ENCODE peak calls at places on chromosomes 13 and 19, in four cellular contexts. One of them, this sample, is unnamed. For H3K9me3, the result is how much of the 10 kb centered on the place peaks cover.

GRCh38 chr13:111485491-111486250 is 165.2 kb downstream of the TEX29 start:
- DNase-seq in trophoblast cell: no peak
- DNase-seq in MM.1S: no peak
- DNase-seq in OCI-LY7: no peak
- DNase-seq in this sample: no peak

GRCh38 chr19:51097166-51097736 is 11.0 kb downstream of the CTU1 start:
- DNase-seq in OCI-LY7: peak
- DNase-seq in MM.1S: peak
- DNase-seq in trophoblast cell: no peak
- DNase-seq in this sample: peak

GRCh38 chr19:47644199-47644598 is 35.3 kb downstream of the BICRA start:
- DNase-seq in trophoblast cell: no peak
- DNase-seq in OCI-LY7: no peak
- DNase-seq in MM.1S: no peak
- DNase-seq in this sample: no peak

GRCh38 chr13:97257800-97258799 is 36.0 kb downstream of the MBNL2 start:
- DNase-seq in OCI-LY7: no peak
- DNase-seq in trophoblast cell: peak
- DNase-seq in MM.1S: peak
- DNase-seq in this sample: peak

GRCh38 chr13:62510906-62511655 is 1095.4 kb upstream of the PCDH20 start:
- DNase-seq in trophoblast cell: no peak
- DNase-seq in MM.1S: peak
- DNase-seq in OCI-LY7: no peak
- DNase-seq in this sample: no peak

GRCh38 chr19:21587117-21587461 is 81.7 kb downstream of the ZNF429 start:
- DNase-seq in trophoblast cell: no peak
- DNase-seq in MM.1S: no peak
- DNase-seq in OCI-LY7: no peak
- DNase-seq in this sample: no peak

GRCh38 chr19:17121736-17122293 is 46.2 kb downstream of the MYO9B start:
- DNase-seq in MM.1S: no peak
- DNase-seq in trophoblast cell: peak
- DNase-seq in OCI-LY7: no peak
- DNase-seq in this sample: no peak

GRCh38 chr19:18460313-18460712 is 22.4 kb upstream of the ISYNA1 start:
- DNase-seq in MM.1S: no peak
- DNase-seq in trophoblast cell: peak
- DNase-seq in OCI-LY7: no peak
- DNase-seq in this sample: no peak

GRCh38 chr13:31797154-31797775 is 57.9 kb downstream of the RXFP2 start:
- DNase-seq in MM.1S: no peak
- DNase-seq in trophoblast cell: no peak
- DNase-seq in OCI-LY7: no peak
- DNase-seq in this sample: no peak

GRCh38 chr19:8149261-8150094 is at the start of gene FBN3:
- DNase-seq in trophoblast cell: no peak
- DNase-seq in OCI-LY7: no peak
- DNase-seq in MM.1S: no peak
- DNase-seq in this sample: no peak

GRCh38 chr13:37488682-37489081 is 109.9 kb downstream of the POSTN start:
- DNase-seq in MM.1S: no peak
- DNase-seq in trophoblast cell: no peak
- DNase-seq in OCI-LY7: no peak
- DNase-seq in this sample: no peak

GRCh38 chr13:77514336-77514726 is 21.2 kb upstream of the SCEL start:
- DNase-seq in trophoblast cell: no peak
- DNase-seq in OCI-LY7: no peak
- DNase-seq in MM.1S: peak
- DNase-seq in this sample: no peak

GRCh38 chr19:15613338-15613737 is 1.7 kb upstream of the CYP4F8 start:
- DNase-seq in OCI-LY7: no peak
- DNase-seq in trophoblast cell: no peak
- DNase-seq in MM.1S: no peak
- DNase-seq in this sample: no peak

GRCh38 chr13:80901111-80902014 is 560.4 kb upstream of the SPRY2 start:
- DNase-seq in OCI-LY7: no peak
- DNase-seq in trophoblast cell: no peak
- DNase-seq in MM.1S: no peak
- DNase-seq in this sample: no peak

GRCh38 chr19:6108721-6109633 is 1.3 kb downstream of the RFX2 start:
- DNase-seq in trophoblast cell: peak
- DNase-seq in MM.1S: no peak
- DNase-seq in OCI-LY7: peak
- DNase-seq in this sample: no peak

GRCh38 chr13:45851171-45851889 is at the start of gene SIAH3:
- DNase-seq in OCI-LY7: no peak
- DNase-seq in MM.1S: no peak
- DNase-seq in trophoblast cell: no peak
- DNase-seq in this sample: no peak

GRCh38 chr13:107124129-107124718 is 556.3 kb upstream of the ARGLU1 start:
- DNase-seq in trophoblast cell: no peak
- DNase-seq in MM.1S: peak
- DNase-seq in OCI-LY7: peak
- DNase-seq in this sample: no peak

GRCh38 chr13:21138561-21138960 is 37.8 kb downstream of the SKA3 start:
- DNase-seq in trophoblast cell: no peak
- DNase-seq in MM.1S: no peak
- DNase-seq in OCI-LY7: no peak
- DNase-seq in this sample: no peak

GRCh38 chr13:19155321-19155861 is 26.2 kb downstream of the TUBA3C start:
- DNase-seq in OCI-LY7: no peak
- DNase-seq in trophoblast cell: no peak
- DNase-seq in MM.1S: peak
- DNase-seq in this sample: no peak

GRCh38 chr13:19152403-19152802 is 29.2 kb downstream of the TUBA3C start:
- DNase-seq in MM.1S: no peak
- DNase-seq in trophoblast cell: no peak
- DNase-seq in OCI-LY7: no peak
- DNase-seq in this sample: no peak

GRCh38 chr13:19151581-19152263 is 29.9 kb downstream of the TUBA3C start:
- DNase-seq in MM.1S: no peak
- DNase-seq in OCI-LY7: no peak
- DNase-seq in trophoblast cell: no peak
- DNase-seq in this sample: no peak

GRCh38 chr13:19154843-19155242 is 26.8 kb downstream of the TUBA3C start:
- DNase-seq in MM.1S: no peak
- DNase-seq in trophoblast cell: no peak
- DNase-seq in OCI-LY7: no peak
- DNase-seq in this sample: no peak

DNA sequence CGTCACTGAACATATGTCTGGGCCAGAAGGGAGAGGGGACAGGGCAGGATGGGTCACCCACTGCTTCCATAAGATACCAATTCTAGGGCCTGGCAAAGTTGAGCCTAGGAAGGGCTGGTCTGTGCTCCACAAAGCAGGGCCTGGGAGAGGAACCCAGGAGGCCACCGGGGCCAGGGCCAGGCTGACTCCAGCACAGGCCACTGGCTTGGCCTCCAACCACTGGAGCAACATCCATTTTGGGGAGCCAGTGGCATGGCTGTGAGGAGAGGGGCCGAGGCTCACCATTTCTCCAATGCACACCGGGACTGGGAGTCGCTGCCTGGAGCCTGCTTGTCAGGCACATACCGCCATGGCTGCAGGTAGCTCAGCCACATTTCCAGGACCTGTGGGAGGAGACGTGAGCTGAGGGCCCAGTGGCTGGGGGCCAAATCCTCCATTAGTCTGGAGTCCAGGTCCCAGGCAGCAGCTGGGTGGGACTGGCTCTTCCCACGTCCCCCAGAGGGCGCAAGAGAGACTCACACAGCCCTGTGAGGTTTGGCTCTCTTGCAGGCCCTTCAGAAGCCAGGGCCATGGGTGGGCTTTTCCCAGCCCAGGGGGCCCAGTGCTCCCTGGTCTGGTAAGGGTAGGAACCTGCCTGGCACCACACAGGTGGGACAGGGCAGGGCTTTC is 27.7 kb downstream of the TUBA3C start:
- DNase-seq in trophoblast cell: peak
- DNase-seq in MM.1S: no peak
- DNase-seq in OCI-LY7: no peak
- DNase-seq in this sample: no peak
- H3K9me3 ChIP-seq in trophoblast cell: half or more
- H3K9me3 ChIP-seq in MM.1S: under half
- H3K9me3 ChIP-seq in OCI-LY7: under half
- H3K9me3 ChIP-seq in this sample: under half

DNA sequence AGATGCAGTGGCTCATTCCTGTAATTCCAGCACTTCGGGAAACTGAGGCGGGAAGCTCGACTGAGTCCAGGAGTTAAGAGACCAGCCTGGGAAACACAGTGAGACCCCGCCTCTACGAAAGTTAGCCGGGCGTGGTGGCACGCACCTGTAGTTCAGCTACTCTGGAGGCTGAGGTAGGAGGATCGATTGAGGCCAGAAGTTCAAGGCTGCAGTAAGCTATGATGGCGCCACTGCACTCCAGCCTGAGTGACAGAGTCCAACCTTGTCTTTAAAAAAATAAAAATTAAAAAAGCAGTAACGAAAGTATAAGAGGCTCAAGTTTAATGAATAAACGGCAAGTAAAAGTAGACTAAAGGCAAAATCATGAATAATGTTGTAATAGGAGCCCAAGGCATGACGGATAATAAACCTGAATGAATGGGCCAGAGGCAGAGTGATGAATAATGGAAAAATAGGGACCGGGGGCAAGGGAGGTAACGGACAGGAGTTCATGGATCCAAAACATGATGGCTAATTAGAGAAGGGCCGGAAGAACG is 1.2 kb upstream of the TOMM40 start:
- DNase-seq in OCI-LY7: no peak
- DNase-seq in trophoblast cell: no peak
- DNase-seq in MM.1S: no peak
- DNase-seq in this sample: no peak
- H3K4me2 ChIP-seq in OCI-LY7: peak
- H3K4me2 ChIP-seq in trophoblast cell: peak
- H3K4me2 ChIP-seq in MM.1S: peak
- H3K4me2 ChIP-seq in this sample: peak

GRCh38 chr19:45826934-45827333 is 11.8 kb upstream of the RSPH6A start:
- DNase-seq in trophoblast cell: no peak
- DNase-seq in MM.1S: no peak
- DNase-seq in OCI-LY7: no peak
- DNase-seq in this sample: no peak

GRCh38 chr19:45824041-45824471 is 8.9 kb upstream of the RSPH6A start:
- DNase-seq in MM.1S: no peak
- DNase-seq in trophoblast cell: no peak
- DNase-seq in OCI-LY7: no peak
- DNase-seq in this sample: peak

GRCh38 chr19:45825917-45826893 is 11.1 kb upstream of the RSPH6A start:
- DNase-seq in trophoblast cell: no peak
- DNase-seq in OCI-LY7: no peak
- DNase-seq in MM.1S: no peak
- DNase-seq in this sample: no peak

GRCh38 chr19:45824531-45825262 is 9.6 kb upstream of the RSPH6A start:
- DNase-seq in trophoblast cell: no peak
- DNase-seq in OCI-LY7: no peak
- DNase-seq in MM.1S: no peak
- DNase-seq in this sample: no peak

DNA sequence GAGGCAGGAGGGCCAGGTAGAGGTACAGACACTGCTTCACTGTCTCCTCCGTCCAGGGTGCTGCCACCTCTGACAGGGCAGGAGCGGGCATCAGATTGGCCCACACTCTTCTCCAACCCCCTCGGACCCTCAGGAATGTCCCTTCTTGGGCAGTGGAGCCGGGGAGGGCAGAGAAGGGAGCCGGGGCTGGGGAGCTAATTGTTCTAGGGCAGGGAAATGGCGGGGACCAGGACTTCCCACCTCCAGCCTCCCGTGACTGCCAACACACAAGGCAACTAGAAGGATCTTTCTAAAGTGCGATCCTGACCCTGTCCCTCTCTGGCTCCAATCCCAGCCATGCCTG is 10.1 kb upstream of the RSPH6A start:
- DNase-seq in trophoblast cell: no peak
- DNase-seq in OCI-LY7: no peak
- DNase-seq in MM.1S: no peak
- DNase-seq in this sample: no peak
- H3K9me3 ChIP-seq in trophoblast cell: under half
- H3K9me3 ChIP-seq in OCI-LY7: under half
- H3K9me3 ChIP-seq in MM.1S: under half
- H3K9me3 ChIP-seq in this sample: under half

DNA sequence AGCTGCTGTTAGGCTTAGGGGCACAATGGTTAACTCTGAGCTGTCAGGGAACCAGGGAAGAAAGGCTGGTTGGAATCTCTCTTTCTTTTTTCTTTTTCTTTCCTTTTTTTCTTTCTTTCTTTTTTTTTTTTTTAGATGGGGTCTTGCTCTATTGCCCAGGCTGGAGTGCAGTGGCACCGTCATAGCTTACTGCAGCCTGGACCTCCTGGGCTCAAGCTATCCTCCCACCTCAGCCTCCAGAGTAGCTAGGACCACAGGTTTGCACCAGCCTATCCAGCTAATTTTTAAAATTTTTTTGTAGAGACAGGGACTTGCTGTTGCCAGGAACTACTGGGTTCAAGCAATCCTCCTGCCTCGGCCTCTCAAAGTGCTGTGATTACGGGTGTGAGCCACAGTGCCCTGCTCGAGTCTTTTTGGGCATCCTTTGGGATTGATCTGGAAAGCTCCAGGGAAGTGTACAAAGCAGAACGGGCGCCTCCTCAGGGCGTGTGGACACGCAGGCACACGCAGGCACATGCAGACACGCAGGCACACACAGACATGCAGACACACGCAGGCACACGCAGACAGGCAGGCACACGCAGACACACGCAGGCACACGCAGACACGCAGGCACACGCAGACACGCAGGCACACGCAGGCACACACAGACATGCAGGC is 99.2 kb downstream of the GADD45B start:
- DNase-seq in OCI-LY7: no peak
- DNase-seq in trophoblast cell: no peak
- DNase-seq in MM.1S: no peak
- DNase-seq in this sample: no peak
- H3K4me2 ChIP-seq in OCI-LY7: no peak
- H3K4me2 ChIP-seq in trophoblast cell: no peak
- H3K4me2 ChIP-seq in MM.1S: no peak
- H3K4me2 ChIP-seq in this sample: no peak

DNA sequence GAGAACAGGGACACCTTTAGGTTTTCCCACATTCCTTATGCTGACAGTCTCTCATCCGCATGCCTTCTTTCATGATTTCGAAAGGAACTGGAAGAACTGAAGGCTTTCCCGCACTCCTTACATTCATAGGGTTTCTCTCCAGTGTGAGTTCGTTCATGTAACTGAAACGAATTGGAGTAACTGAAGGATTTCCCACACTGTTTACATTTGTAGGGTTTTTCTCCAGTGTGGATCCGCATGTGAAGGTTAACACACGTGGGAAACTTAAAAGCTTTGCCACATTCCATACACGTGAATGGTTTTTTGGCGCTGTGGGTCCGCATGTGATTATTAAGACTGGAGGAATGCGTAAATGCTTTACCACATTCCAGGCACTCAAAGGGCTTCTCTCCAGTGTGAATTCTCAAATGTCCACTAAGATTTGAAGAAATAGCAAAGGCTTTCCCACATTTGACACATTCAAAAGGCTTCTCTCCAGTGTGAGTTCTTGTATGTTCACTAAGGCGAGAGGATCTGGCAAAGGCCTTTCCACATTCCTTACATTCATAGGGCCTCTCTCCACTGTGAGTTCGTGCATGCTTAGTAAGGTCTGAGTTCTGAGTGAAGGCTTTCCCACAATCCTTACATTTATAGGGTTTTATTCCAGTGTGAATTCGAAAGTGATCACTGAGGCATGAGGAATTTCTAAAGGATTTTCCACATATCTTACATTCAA is 22.0 kb downstream of the ZNF266 start:
- DNase-seq in OCI-LY7: no peak
- DNase-seq in trophoblast cell: no peak
- DNase-seq in MM.1S: no peak
- DNase-seq in this sample: no peak
- H3K9me3 ChIP-seq in OCI-LY7: under half
- H3K9me3 ChIP-seq in trophoblast cell: under half
- H3K9me3 ChIP-seq in MM.1S: under half
- H3K9me3 ChIP-seq in this sample: half or more